ENCODE peak calls at places on chromosomes 11 and 22, in seven cellular contexts. K is fibroblast of pulmonary artery; J is nephron progenitor cell; Z is astrocyte of the cerebellum; U is stimulated activated CD4-positive, alpha-beta T cell treated with anti-CD3 and anti-CD28 coated beads, Interleukin-15, amount 100 ng/mL, for 1 hour; T is H54; H is pons. A is an unnamed sample.

GRCh38 chr11:46874586-46874985 is 28.5 kb upstream of the CKAP5 start:
- DNase-seq in H (no peak), J (no peak), Z (no peak), U (no peak), K (no peak), T (no peak), A (no peak)

GRCh38 chr11:8069771-8070170 is 11.2 kb upstream of the TUB start:
- DNase-seq in T (no peak), J (no peak), U (no peak), H (no peak), Z (no peak), K (no peak), A (no peak)

GRCh38 chr11:19660076-19660475 is 52.6 kb upstream of the NAV2 start:
- DNase-seq in T (peak), U (no peak), J (no peak), H (no peak), K (peak), Z (peak), A (no peak)

GRCh38 chr22:36577019-36577418 is 48.1 kb upstream of the EIF3D start:
- DNase-seq in K (peak), T (peak), J (no peak), U (no peak), H (no peak), Z (peak), A (no peak)

GRCh38 chr11:46725338-46726205 is 6.6 kb downstream of the F2 start:
- DNase-seq in K (no peak), Z (no peak), J (no peak), T (no peak), U (no peak), H (no peak), A (no peak)

GRCh38 chr11:58573451-58574104 is 2.1 kb downstream of the LPXN start:
- DNase-seq in J (no peak), T (peak), Z (peak), K (peak), U (no peak), H (peak), A (no peak)

GRCh38 chr11:130945945-130946344 is 29.7 kb upstream of the SNX19 start:
- DNase-seq in T (no peak), Z (peak), J (no peak), K (peak), H (no peak), U (no peak), A (no peak)

GRCh38 chr11:22846726-22847125 is 13.5 kb downstream of the CCDC179 start:
- DNase-seq in K (no peak), U (no peak), H (no peak), Z (no peak), T (no peak), J (no peak), A (no peak)

GRCh38 chr11:129279326-129280026 is 87.4 kb upstream of the ARHGAP32 start:
- DNase-seq in Z (peak), T (peak), K (peak), J (peak), U (peak), H (peak), A (no peak)

GRCh38 chr22:21904250-21904789 is 36.9 kb upstream of the MAPK1 start:
- DNase-seq in T (no peak), J (no peak), H (no peak), Z (no peak), K (no peak), U (no peak), A (no peak)

GRCh38 chr11:22787565-22788162 is 41.9 kb downstream of the SVIP start:
- DNase-seq in U (no peak), K (peak), T (no peak), Z (peak), J (peak), H (peak), A (peak)

GRCh38 chr11:100942016-100942415 is 187.6 kb downstream of the PGR start:
- DNase-seq in K (peak), T (no peak), Z (no peak), J (no peak), U (no peak), H (no peak), A (no peak)

GRCh38 chr22:25903294-25903693 is 161.3 kb downstream of the MYO18B start:
- DNase-seq in Z (no peak), K (no peak), T (no peak), U (no peak), H (no peak), J (peak), A (peak)

GRCh38 chr22:31223786-31224191 is 11.7 kb downstream of the LIMK2 start:
- DNase-seq in Z (no peak), T (no peak), H (peak), K (no peak), J (no peak), U (no peak), A (no peak)

GRCh38 chr11:76685841-76686240 is 15.3 kb upstream of the LRRC32 start:
- DNase-seq in Z (no peak), T (no peak), J (no peak), U (no peak), K (no peak), H (no peak), A (no peak)

GRCh38 chr22:43481528-43482309 is 69.9 kb downstream of the MPPED1 start:
- DNase-seq in K (no peak), H (peak), J (no peak), U (no peak), Z (no peak), T (no peak), A (peak)

GRCh38 chr22:45208993-45209838 is 31.5 kb downstream of the KIAA0930 start:
- DNase-seq in J (peak), T (peak), K (peak), Z (no peak), H (peak), U (no peak), A (peak)

GRCh38 chr22:38566726-38567504 is 3.1 kb downstream of the DMC1 start:
- DNase-seq in Z (no peak), K (no peak), J (no peak), H (peak), U (no peak), T (no peak), A (peak)

GRCh38 chr11:34169664-34170063 is 64.2 kb downstream of the NAT10 start:
- DNase-seq in K (no peak), H (no peak), Z (no peak), U (no peak), T (no peak), J (no peak), A (no peak)

GRCh38 chr11:77202941-77203900 is 75.2 kb downstream of the MYO7A start:
- DNase-seq in U (no peak), K (no peak), J (no peak), H (no peak), Z (no peak), T (no peak), A (no peak)

GRCh38 chr11:12692238-12693074 is 18.2 kb downstream of the TEAD1 start:
- DNase-seq in K (peak), T (no peak), H (peak), U (no peak), Z (peak), J (peak), A (peak)

GRCh38 chr22:28413612-28414011 is 266.0 kb downstream of the TTC28 start:
- DNase-seq in K (no peak), H (no peak), Z (no peak), U (no peak), J (no peak), T (no peak), A (no peak)

GRCh38 chr11:120135838-120136237 is 2.1 kb downstream of the TRIM29 start:
- DNase-seq in K (no peak), J (no peak), T (no peak), U (no peak), Z (no peak), H (no peak), A (no peak)

GRCh38 chr22:22552630-22553029 is 6.4 kb downstream of the PRAME start:
- DNase-seq in Z (no peak), U (no peak), T (no peak), K (peak), J (no peak), H (no peak), A (peak)

GRCh38 chr11:65427691-65428577 is 5.3 kb downstream of the NEAT1 start:
- DNase-seq in T (no peak), K (peak), H (peak), U (no peak), Z (no peak), J (no peak), A (peak)

GRCh38 chr11:74037309-74037708 is 28.4 kb upstream of the UCP3 start:
- DNase-seq in Z (peak), H (no peak), U (no peak), T (no peak), J (no peak), K (peak), A (no peak)

GRCh38 chr11:78967811-78968210 is 393.1 kb upstream of the NARS2 start:
- DNase-seq in K (no peak), H (no peak), U (no peak), Z (no peak), T (no peak), J (no peak), A (no peak)

GRCh38 chr22:45770506-45770905 is 98.9 kb downstream of the ATXN10 start:
- DNase-seq in T (no peak), J (no peak), K (no peak), Z (no peak), H (no peak), U (no peak), A (no peak)